ENCODE peak calls at places on chromosome 13, in four cellular contexts. R is brain microvascular endothelial cell; F is GM13977; Z is CD4-positive, alpha-beta T cell. W is an unnamed sample.

GRCh38 chr13:81184556-81185265 is 843.8 kb upstream of the SPRY2 start:
- DNase-seq in F (no peak), R (peak; percentile 11), Z (no peak), W (no peak)

GRCh38 chr13:113407531-113408393 is 43.8 kb upstream of the GRTP1 start:
- DNase-seq in F (no peak), R (no peak), Z (no peak), W (no peak)

GRCh38 chr13:26459276-26460131 is 98.0 kb upstream of the WASF3 start:
- DNase-seq in F (no peak), Z (no peak), R (no peak), W (no peak)

GRCh38 chr13:112658807-112659206 is 31.0 kb upstream of the ATP11A start:
- DNase-seq in R (no peak), Z (no peak), F (no peak), W (no peak)

GRCh38 chr13:99342723-99343315 is 35.6 kb upstream of the GPR183 start:
- DNase-seq in R (no peak), F (no peak), Z (no peak), W (no peak)

GRCh38 chr13:74575729-74576125 is 441.5 kb upstream of the KLF12 start:
- DNase-seq in F (no peak), Z (peak; percentile 27), R (peak; percentile 59), W (no peak)

GRCh38 chr13:40464349-40464748 is 202.1 kb downstream of the FOXO1 start:
- DNase-seq in F (no peak), Z (no peak), R (no peak), W (no peak)

GRCh38 chr13:27309967-27310598 is 39.5 kb downstream of the RASL11A start:
- DNase-seq in Z (no peak), F (no peak), R (peak; percentile 12), W (no peak)

GRCh38 chr13:89936256-89936655 is 1411.2 kb upstream of the MIR17HG start:
- DNase-seq in R (no peak), F (no peak), Z (no peak), W (no peak)

GRCh38 chr13:97068146-97068545 is 73.9 kb upstream of the OXGR1 start:
- DNase-seq in R (peak; percentile 31), F (no peak), Z (no peak), W (no peak)

GRCh38 chr13:110538632-110539031 is 22.9 kb downstream of the RAB20 start:
- DNase-seq in F (no peak), R (no peak), Z (no peak), W (no peak)

GRCh38 chr13:46380242-46380641 is 6.8 kb downstream of the RUBCNL start:
- DNase-seq in F (no peak), Z (no peak), R (no peak), W (no peak)

GRCh38 chr13:110162053-110162452 is 144.9 kb downstream of the COL4A1 start:
- DNase-seq in R (no peak), F (no peak), Z (no peak), W (no peak)

GRCh38 chr13:106241974-106242373 is 293.5 kb downstream of the EFNB2 start:
- DNase-seq in R (peak; percentile 7), F (no peak), Z (no peak), W (no peak)

GRCh38 chr13:110964229-110965037 is 49.6 kb upstream of the ANKRD10 start:
- DNase-seq in F (no peak), R (no peak), Z (no peak), W (no peak)

GRCh38 chr13:48144413-48145035 is 49.6 kb upstream of the MED4 start:
- DNase-seq in Z (no peak), F (no peak), R (peak; percentile 61), W (no peak)

GRCh38 chr13:109160887-109161669 is 531.7 kb downstream of the MYO16 start:
- DNase-seq in F (peak; percentile 34), R (no peak), Z (no peak), W (peak; percentile 25)

GRCh38 chr13:54980651-54981050 is 1952.0 kb downstream of the OLFM4 start:
- DNase-seq in F (no peak), Z (no peak), R (no peak), W (no peak)

GRCh38 chr13:100789968-100790367 is 115.4 kb upstream of the TMTC4 start:
- DNase-seq in Z (no peak), R (no peak), F (peak; percentile 52), W (no peak)

GRCh38 chr13:114077938-114078335 is 54.5 kb downstream of the RASA3 start:
- DNase-seq in F (no peak), Z (no peak), R (peak; percentile 64), W (no peak)

GRCh38 chr13:93797463-93797862 is 570.9 kb downstream of the GPC6 start:
- DNase-seq in R (no peak), Z (no peak), F (peak; percentile 10), W (no peak)

GRCh38 chr13:43227721-43228120 is 204.3 kb downstream of the DNAJC15 start:
- DNase-seq in Z (no peak), R (peak; percentile 16), F (no peak), W (no peak)

GRCh38 chr13:28322256-28322895 is 172.6 kb downstream of the FLT1 start:
- DNase-seq in F (no peak), R (peak; percentile 48), Z (no peak), W (no peak)

GRCh38 chr13:98652721-98653470 is 76.0 kb upstream of the STK24 start:
- DNase-seq in R (no peak), Z (no peak), F (no peak), W (no peak)

GRCh38 chr13:32314271-32314967 is 744 bp downstream of the ZAR1L start:
- DNase-seq in Z (no peak), R (no peak), F (no peak), W (no peak)

DNA sequence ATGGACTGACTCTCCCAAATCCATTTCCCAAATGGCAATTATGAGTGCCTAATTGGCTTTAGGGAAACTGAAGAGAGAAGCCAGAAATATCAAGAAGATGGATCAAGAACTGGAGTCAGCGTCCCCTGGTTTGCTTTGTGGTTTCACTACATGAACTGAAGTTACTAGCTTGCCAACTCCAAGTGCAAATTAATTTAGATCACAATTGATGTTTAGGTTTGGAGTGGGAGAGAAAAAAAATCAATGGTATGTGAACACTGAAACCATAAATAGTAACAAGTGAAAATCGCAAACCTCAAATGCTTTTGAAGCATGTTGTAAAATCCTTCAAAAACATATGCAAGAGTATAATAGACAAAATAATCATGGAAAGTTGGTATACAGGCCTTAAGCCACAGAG is 1528.6 kb upstream of the SLC10A2 start:
- DNase-seq in Z (no peak), F (no peak), R (no peak), W (no peak)
- TF ChIP-seq CTCF in Z (no peak), F (no peak), R (no peak), W (no peak)

DNA sequence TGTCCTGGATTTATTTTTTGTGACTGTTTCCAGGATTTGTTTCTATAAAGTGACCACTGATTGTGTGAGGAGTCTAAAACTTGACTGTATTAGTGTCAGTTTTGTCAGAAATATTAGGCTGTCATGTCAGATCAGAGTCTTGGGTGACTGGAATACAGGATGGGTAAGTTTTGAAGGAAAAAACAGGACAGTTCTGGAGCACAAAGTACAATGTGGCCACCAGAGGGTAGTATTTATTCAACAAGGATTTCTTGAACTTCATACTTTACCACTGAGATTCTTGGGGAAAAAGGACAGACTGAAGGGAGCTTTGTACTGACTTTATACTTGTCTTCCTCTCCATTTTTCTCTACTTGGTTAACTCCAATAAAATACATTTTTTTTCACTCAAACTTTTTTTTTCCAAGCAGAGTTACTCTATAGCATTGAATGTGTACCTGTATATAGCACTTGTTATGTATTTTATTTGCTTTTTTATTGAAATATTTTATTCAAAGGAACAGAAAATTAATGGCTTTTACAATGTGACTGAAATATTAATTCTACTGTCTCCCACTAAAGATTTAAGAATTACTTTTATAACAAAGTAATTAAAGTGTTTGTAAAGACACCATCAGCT is 51.1 kb downstream of the LMO7 start:
- DNase-seq in Z (no peak), R (peak; percentile 41), F (no peak), W (no peak)
- TF ChIP-seq CTCF in Z (peak; percentile 23), R (peak; percentile 58), F (peak; percentile 52), W (no peak)

DNA sequence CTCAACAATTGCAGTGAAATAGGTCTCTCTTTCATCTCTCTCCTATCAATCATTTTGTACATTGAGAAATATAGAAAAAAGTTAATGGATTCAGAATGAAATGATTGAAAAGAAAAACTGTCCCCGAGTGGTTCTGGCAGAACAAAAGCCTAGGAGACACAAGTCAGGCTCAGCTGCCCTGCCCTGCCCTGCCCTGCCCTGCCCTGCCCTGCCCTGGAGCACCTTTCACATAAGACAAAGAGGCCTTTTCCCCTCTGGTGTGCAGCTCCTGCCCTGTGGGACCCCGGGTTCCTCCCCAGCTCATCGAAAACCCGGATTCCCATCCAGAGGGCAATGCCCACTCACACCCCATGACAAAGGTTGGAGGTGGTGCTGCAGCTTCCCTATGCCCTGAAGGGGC is 94.7 kb downstream of the TEX26 start:
- DNase-seq in Z (no peak), F (no peak), R (no peak), W (no peak)
- TF ChIP-seq CTCF in Z (no peak), F (no peak), R (no peak), W (no peak)

GRCh38 chr13:66661336-66661735 is 568.8 kb downstream of the PCDH9 start:
- DNase-seq in F (no peak), R (no peak), Z (no peak), W (no peak)
- TF ChIP-seq CTCF in F (no peak), R (no peak), Z (no peak), W (no peak)

DNA sequence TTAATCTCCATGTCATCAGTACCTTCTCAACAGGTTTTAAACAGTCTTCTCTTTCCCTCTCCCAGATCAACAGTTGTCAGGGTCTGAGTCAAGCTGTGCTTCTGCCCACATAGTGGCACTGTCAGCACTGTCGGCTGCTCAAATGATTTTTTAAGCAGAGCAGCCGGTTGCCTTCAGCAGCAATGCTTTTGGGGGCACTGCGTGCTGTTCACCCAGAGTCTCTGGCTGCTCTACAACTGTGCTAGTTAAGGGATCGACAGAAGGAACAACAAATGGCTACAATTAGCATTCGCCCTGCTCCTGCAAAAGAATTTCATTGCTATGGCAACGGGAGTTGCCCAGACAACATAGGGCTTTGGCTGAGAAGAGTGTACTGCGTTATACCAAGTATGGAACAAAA is 412.9 kb downstream of the DIAPH3 start:
- DNase-seq in Z (no peak), R (peak; percentile 80), F (no peak), W (no peak)
- TF ChIP-seq CTCF in Z (no peak), R (peak; percentile 21), F (no peak), W (no peak)

GRCh38 chr13:85601526-85601925 is 197.7 kb downstream of the SLITRK6 start:
- DNase-seq in F (no peak), Z (no peak), R (no peak), W (no peak)
- TF ChIP-seq CTCF in F (no peak), Z (no peak), R (no peak), W (no peak)

GRCh38 chr13:52846567-52847321 is 1.7 kb downstream of the PCDH8 start:
- DNase-seq in F (peak; percentile 59), R (no peak), Z (no peak), W (peak; percentile 52)
- TF ChIP-seq CTCF in F (no peak), R (peak; percentile 36), Z (no peak), W (no peak)

W was measured in GM20000.